ENCODE peak calls at places on chromosomes 2 and 18, in four cellular contexts. E is WTC11, J is K562, L is HepG2. W is an unnamed sample.

GRCh38 chr2:15450808-15451207 is 110.3 kb downstream of the NBAS start:
- DNase-seq in E (no peak), J (no peak), L (no peak), W (no peak)

GRCh38 chr2:133171396-133172004 is 396.8 kb downstream of the NCKAP5 start:
- DNase-seq in J (no peak), E (no peak), L (peak), W (peak)

GRCh38 chr2:236343400-236344161 is 79.4 kb upstream of the ASB18 start:
- DNase-seq in J (peak), E (peak), L (peak), W (peak)

GRCh38 chr2:54636425-54637139 is 86.9 kb upstream of the EML6 start:
- DNase-seq in E (no peak), J (no peak), L (no peak), W (no peak)

GRCh38 chr2:53778536-53779162 is 8.1 kb downstream of the ASB3 start:
- DNase-seq in J (no peak), E (no peak), L (no peak), W (no peak)

GRCh38 chr2:96928277-96928781 is 58.1 kb downstream of the FAM178B start:
- DNase-seq in E (no peak), L (no peak), J (no peak), W (no peak)

GRCh38 chr2:180156651-180157050 is 149.6 kb upstream of the CWC22 start:
- DNase-seq in E (no peak), J (no peak), L (no peak), W (no peak)

GRCh38 chr2:201151127-201152074 is 31.5 kb upstream of the CASP10 start:
- DNase-seq in J (no peak), E (no peak), L (peak), W (no peak)

GRCh38 chr18:13375302-13376255 is 157.0 kb downstream of the LDLRAD4 start:
- DNase-seq in E (no peak), L (no peak), J (no peak), W (peak)

GRCh38 chr18:66749030-66749429 is 145.1 kb upstream of the CDH19 start:
- DNase-seq in J (no peak), L (peak), E (no peak), W (no peak)

GRCh38 chr18:39318008-39318407 is 1752.4 kb upstream of the CELF4 start:
- DNase-seq in L (no peak), E (no peak), J (no peak), W (no peak)

GRCh38 chr2:148876190-148876588 is 1.2 kb downstream of the KIF5C start:
- DNase-seq in L (no peak), J (no peak), E (peak), W (no peak)

GRCh38 chr2:237097911-237098702 is 12.4 kb downstream of the COPS8 start:
- DNase-seq in L (no peak), E (no peak), J (no peak), W (no peak)

GRCh38 chr2:104850322-104851184 is 3.4 kb upstream of the POU3F3 start:
- DNase-seq in E (no peak), J (no peak), L (no peak), W (no peak)

GRCh38 chr2:165313448-165313847 is 74.2 kb downstream of the SCN2A start:
- DNase-seq in E (no peak), J (no peak), L (no peak), W (no peak)

GRCh38 chr2:86621290-86621943 is 2.2 kb downstream of the RNF103 start:
- DNase-seq in L (no peak), E (no peak), J (no peak), W (no peak)

GRCh38 chr2:80102026-80102425 is 202.5 kb downstream of the LRRTM1 start:
- DNase-seq in L (no peak), E (no peak), J (no peak), W (no peak)

GRCh38 chr2:173231042-173231441 is 123.6 kb upstream of the CDCA7 start:
- DNase-seq in E (no peak), J (no peak), L (peak), W (no peak)

GRCh38 chr2:134360750-134361487 is 107.0 kb downstream of the MGAT5 start:
- DNase-seq in L (no peak), J (no peak), E (no peak), W (no peak)

GRCh38 chr2:235757212-235757611 is 263.4 kb downstream of the AGAP1 start:
- DNase-seq in E (no peak), J (no peak), L (no peak), W (no peak)

GRCh38 chr2:238728322-238729260 is 119.3 kb upstream of the TWIST2 start:
- DNase-seq in L (no peak), E (no peak), J (no peak), W (no peak)

GRCh38 chr2:140506606-140507005 is 1624.2 kb downstream of the LRP1B start:
- DNase-seq in E (no peak), J (no peak), L (no peak), W (no peak)

GRCh38 chr2:117603569-117603968 is 210.9 kb upstream of the DDX18 start:
- DNase-seq in E (no peak), J (no peak), L (no peak), W (no peak)

GRCh38 chr2:33247325-33247724 is 229.1 kb upstream of the RASGRP3 start:
- DNase-seq in L (no peak), E (no peak), J (no peak), W (no peak)

GRCh38 chr18:35807942-35808341 is 164.5 kb upstream of the RMP24 start:
- DNase-seq in J (no peak), L (no peak), E (no peak), W (no peak)

GRCh38 chr2:64858541-64859031 is 130.6 kb upstream of the SLC1A4 start:
- DNase-seq in J (no peak), L (no peak), E (no peak), W (no peak)

DNA sequence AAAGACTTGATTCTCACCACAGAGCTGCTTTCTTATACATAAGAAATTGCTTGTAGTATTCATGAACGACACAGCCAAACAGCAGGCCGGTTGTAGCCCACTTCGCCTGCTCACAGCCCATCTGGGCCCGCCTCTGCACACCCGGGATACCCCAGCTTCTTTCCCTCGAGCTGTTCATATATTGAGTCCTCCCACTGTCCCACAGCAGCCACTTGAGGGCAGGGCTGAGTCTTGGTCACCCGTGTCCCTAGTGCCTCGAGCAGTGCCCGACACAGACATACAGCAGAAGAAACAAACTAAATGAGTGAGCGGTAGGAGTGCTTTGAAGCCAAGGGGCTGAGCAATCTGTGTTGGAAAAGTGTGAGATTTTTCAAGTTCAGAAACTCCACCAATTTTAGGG is 251.4 kb downstream of the KLHL29 start:
- DNase-seq in E (peak), L (peak), J (peak), W (no peak)
- TF ChIP-seq ATF3 in E (no peak), L (no peak), J (no peak), W (no peak)

GRCh38 chr2:168607992-168608391 is 151.9 kb downstream of the CERS6 start:
- DNase-seq in E (no peak), J (no peak), L (no peak), W (no peak)
- TF ChIP-seq ETV6 in E (no peak), J (no peak), L (no peak), W (no peak)

GRCh38 chr2:241861264-241861663 is 2.6 kb upstream of the PDCD1 start:
- DNase-seq in L (no peak), J (no peak), E (no peak), W (no peak)

GRCh38 chr2:241864897-241865213 is 4.7 kb upstream of the RTP5 start:
- DNase-seq in J (no peak), L (no peak), E (no peak), W (no peak)

GRCh38 chr2:241862093-241862492 is 3.4 kb upstream of the PDCD1 start:
- DNase-seq in J (peak), E (no peak), L (no peak), W (no peak)

GRCh38 chr2:241864168-241864896 is 5.2 kb upstream of the RTP5 start:
- DNase-seq in E (no peak), J (no peak), L (no peak), W (no peak)

GRCh38 chr2:241863021-241863954 is 4.6 kb upstream of the PDCD1 start:
- DNase-seq in J (no peak), L (no peak), E (no peak), W (no peak)
- TF ChIP-seq ATF3 in J (no peak), L (no peak), E (no peak), W (no peak)

DNA sequence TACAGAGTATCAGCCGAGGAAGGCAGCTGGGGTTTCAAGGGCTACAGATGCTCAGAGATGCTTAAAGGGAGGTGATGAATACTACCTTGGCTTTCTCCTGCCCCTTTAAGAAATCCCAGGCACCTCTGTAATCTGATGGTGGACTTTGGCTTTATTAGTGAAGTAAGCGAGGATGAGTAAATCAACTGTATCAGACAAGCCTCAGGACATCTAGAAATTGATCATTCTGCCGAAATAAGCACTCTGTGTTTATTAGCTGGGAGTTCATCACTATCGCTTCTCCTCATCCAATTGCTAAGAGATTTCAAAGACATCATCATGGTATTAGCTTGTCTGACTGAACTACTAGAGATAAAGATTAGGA is 344.4 kb downstream of the SETBP1 start:
- DNase-seq in E (no peak), J (no peak), L (no peak), W (no peak)
- TF ChIP-seq ETV6 in E (no peak), J (no peak), L (no peak), W (no peak)

GRCh38 chr2:27409321-27410073 is at the start of gene PPM1G:
- DNase-seq in J (peak), E (peak), L (peak), W (peak)

GRCh38 chr2:27407798-27408491 is 1.4 kb downstream of the PPM1G start:
- DNase-seq in J (peak), L (peak), E (peak), W (no peak)

GRCh38 chr2:27412419-27413152 is 3.2 kb upstream of the PPM1G start:
- DNase-seq in L (peak), E (no peak), J (no peak), W (no peak)

GRCh38 chr2:27408601-27409320 is 630 bp downstream of the PPM1G start:
- DNase-seq in E (no peak), J (no peak), L (no peak), W (no peak)
- TF ChIP-seq ATF3 in E (no peak), J (no peak), L (no peak), W (no peak)

DNA sequence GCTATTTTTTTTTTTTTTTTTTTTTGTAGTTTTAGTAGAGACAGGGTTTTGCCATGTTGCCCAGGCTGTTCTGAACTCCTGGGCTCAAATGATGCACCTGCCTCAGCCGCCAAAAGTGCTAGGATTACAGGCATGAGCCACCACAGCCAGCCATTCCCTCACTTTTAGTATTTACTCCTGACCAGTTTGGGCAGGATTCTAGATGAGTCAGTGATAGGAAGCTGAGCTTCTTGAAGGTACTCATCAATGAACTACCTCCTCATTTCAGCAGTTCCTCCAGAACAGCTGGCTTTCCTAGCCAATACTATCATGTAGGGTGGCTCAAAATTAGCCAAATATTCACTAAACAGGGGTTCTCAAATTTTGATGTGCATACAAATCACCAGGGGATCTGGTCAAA is 57.2 kb downstream of the CYBRD1 start:
- DNase-seq in E (no peak), L (no peak), J (no peak), W (no peak)
- TF ChIP-seq ETV6 in E (no peak), L (no peak), J (no peak), W (no peak)

GRCh38 chr2:110770308-110770695 is 37.9 kb downstream of the ACOXL start:
- DNase-seq in J (no peak), L (no peak), E (no peak), W (no peak)

GRCh38 chr2:110771549-110772382 is 39.4 kb downstream of the ACOXL start:
- DNase-seq in L (no peak), J (no peak), E (no peak), W (no peak)

GRCh38 chr2:110772383-110772755 is 40.0 kb downstream of the ACOXL start:
- DNase-seq in E (no peak), J (no peak), L (no peak), W (no peak)

GRCh38 chr2:110770696-110771425 is 38.5 kb downstream of the ACOXL start:
- DNase-seq in J (no peak), L (no peak), E (no peak), W (no peak)

DNA sequence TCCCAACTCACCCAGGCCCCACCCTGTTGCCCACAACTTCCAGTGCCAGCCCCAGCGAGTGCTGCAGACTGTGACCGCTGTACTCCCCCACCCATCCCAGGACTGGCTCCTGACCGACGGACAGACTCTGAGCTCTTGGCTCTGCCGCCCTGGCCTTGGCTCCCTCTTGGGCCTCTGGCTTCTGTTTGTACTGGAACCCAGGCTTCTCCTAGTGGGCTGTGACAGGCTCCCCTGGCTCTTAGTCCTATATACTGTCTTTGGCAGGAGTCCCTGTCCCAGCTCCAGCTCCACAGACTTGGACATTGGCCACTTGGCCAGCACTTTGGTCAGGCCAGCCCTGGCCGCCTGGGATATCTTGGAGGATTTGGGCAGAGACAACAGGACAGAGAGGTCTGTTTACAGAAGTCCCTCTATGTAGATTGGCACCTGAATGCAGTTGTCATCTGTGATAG is 41.1 kb downstream of the ACOXL start:
- DNase-seq in L (peak), J (no peak), E (no peak), W (no peak)
- TF ChIP-seq ATF3 in L (no peak), J (no peak), E (no peak), W (no peak)

DNA sequence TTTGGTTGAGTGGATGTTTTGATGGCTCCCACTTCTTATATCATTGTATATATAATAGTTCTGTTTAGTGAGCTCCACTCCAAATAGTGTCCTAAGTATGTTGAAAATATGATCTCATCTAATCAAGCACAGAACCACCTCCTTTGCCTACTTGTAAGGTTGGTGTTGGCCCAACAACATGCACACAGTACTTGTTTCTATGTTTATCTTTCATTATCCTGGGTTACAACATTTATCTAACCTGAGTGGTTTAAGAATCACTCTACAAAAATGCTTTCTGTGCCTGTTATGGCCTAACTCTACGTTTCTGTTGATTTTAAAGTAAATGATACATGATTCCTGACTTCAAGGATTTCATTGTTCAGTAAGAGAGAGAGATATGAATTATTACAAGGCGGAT is 281.9 kb downstream of the FIGN start:
- DNase-seq in J (no peak), L (no peak), E (no peak), W (no peak)
- TF ChIP-seq ETV6 in J (no peak), L (no peak), E (no peak), W (no peak)

DNA sequence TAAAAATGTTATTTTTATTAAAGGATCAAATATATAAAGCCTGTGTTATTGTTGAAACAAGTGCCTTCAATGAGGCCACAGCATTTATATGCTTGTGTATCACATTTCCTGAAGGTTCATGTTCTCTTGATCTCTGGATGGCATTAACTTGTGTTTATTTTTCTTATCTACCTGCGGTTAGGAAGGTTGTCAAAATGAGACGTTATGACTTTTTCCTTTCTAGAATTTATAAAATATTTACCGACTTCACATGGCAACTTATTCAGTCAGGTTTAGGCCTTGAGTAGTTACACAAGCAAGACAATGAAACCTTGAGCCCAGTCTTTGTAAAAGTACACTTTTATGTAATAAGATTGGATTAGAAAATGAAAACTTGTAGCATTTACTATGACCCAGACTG is 196.4 kb upstream of the ACVR2A start:
- DNase-seq in J (no peak), E (no peak), L (no peak), W (no peak)
- TF ChIP-seq ATF3 in J (no peak), E (no peak), L (no peak), W (no peak)